ENCODE peak calls at places on chromosome 1, in six cellular contexts. A, F, G, C, I and T are unnamed samples.

GRCh38 chr1:224183591-224184312 is 712 bp downstream of the DEGS1 start:
- DNase-seq in A (peak; percentile 61), I (peak; percentile 74), G (no peak), F (peak; percentile 51), C (no peak), T (peak; percentile 60)

GRCh38 chr1:38733761-38734160 is 125.8 kb downstream of the RRAGC start:
- DNase-seq in F (no peak), I (no peak), C (no peak), A (no peak), G (no peak), T (no peak)

GRCh38 chr1:94299627-94300552 is 62.5 kb upstream of the ARHGAP29 start:
- DNase-seq in A (peak; percentile 49), G (peak; percentile 51), F (peak; percentile 14), I (peak; percentile 66), C (no peak), T (peak; percentile 37)

GRCh38 chr1:72724951-72725863 is 442.9 kb upstream of the NEGR1 start:
- DNase-seq in I (no peak), A (no peak), F (peak; percentile 26), C (peak; percentile 54), G (no peak), T (peak; percentile 83)

GRCh38 chr1:228809621-228810313 is 74.5 kb downstream of the RHOU start:
- DNase-seq in I (no peak), G (peak; percentile 99), F (no peak), C (no peak), A (no peak), T (peak; percentile 55)

GRCh38 chr1:33165209-33165608 is 16.6 kb downstream of the TRIM62 start:
- DNase-seq in A (no peak), F (no peak), G (no peak), I (no peak), C (no peak), T (peak; percentile 93)

GRCh38 chr1:154975409-154976205 is 1.1 kb downstream of the CKS1B start:
- DNase-seq in A (peak; percentile 53), G (peak; percentile 15), F (no peak), C (no peak), I (peak; percentile 90), T (no peak)

GRCh38 chr1:167404161-167404888 is 114.0 kb downstream of the CD247 start:
- DNase-seq in I (no peak), A (no peak), G (no peak), C (no peak), F (no peak), T (no peak)

GRCh38 chr1:225977937-225978748 is 21.0 kb downstream of the SDE2 start:
- DNase-seq in F (no peak), A (no peak), I (no peak), C (no peak), G (no peak), T (no peak)

GRCh38 chr1:160659566-160659965 is 12.7 kb upstream of the SLAMF1 start:
- DNase-seq in C (no peak), I (no peak), A (no peak), G (no peak), F (no peak), T (no peak)
- H2AK5ac ChIP-seq in C (no peak overlapping the region), I (no peak overlapping the region), A (no peak overlapping the region), G (no peak overlapping the region), F (no peak overlapping the region), T (no peak overlapping the region)

GRCh38 chr1:21756393-21757089 is 26.4 kb downstream of the USP48 start:
- DNase-seq in F (no peak), C (no peak), I (no peak), A (no peak), G (no peak), T (no peak)
- H2AFZ ChIP-seq in F (no peak overlapping the region), C (no peak overlapping the region), I (no peak overlapping the region), A (no peak overlapping the region), G (no peak overlapping the region), T (no peak overlapping the region)

GRCh38 chr1:90335566-90335965 is 340.7 kb downstream of the ZNF326 start:
- DNase-seq in A (no peak), I (no peak), F (peak; percentile 29), G (no peak), C (no peak), T (no peak)
- H2AK5ac ChIP-seq in A (no peak overlapping the region), I (no peak overlapping the region), F (no peak overlapping the region), G (no peak overlapping the region), C (no peak overlapping the region), T (no peak overlapping the region)

DNA sequence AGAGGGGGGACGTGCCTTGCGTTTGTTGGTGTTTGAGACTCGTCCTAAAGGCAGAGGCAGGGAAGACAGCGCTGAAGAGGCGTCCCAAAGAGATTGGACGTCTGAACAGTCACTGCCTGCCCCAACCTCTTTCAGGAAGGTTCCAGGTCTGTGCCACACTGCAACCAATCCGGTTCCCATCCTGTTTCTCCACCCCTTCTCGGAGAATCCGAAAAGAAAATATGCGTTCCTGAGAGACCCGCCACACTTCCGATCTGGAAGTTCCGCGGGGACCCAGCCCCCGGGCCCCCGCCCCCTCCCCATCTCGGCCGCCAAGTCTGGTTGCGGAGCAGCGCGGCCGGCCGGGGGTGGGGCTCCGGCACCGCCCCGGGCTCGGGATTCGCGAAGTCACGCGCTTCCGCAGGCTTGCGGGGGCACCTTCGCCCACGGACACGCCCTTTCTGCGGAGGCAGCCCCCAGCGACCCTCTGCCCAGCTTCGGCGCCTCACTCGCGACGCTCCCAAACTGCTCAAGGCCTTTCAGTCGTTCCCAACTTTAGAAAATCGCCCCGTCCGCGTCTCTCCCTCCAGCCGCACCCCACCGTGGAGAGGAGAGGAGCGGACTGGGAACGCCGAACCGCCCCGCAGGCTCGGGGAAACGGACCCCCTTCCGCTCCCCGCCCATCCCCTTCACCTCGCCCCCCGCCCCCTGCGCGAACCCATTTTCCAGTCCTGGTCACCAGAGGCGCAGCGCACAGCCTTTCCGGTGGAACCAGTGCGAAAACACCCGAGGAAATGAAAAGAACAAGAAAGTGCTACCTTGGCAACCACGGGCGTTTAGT is 124.6 kb upstream of the DPYD start:
- DNase-seq in C (no peak), A (peak; percentile 62), F (no peak), I (peak; percentile 37), G (no peak), T (peak; percentile 47)
- H2AFZ ChIP-seq in C (peak overlapping the region; percentile 89), A (peak overlapping the region; percentile 96), F (peak overlapping the region; percentile 93), I (peak overlapping the region; percentile 81), G (peak overlapping the region; percentile 87), T (no peak overlapping the region)

GRCh38 chr1:198155253-198155652 is 1.5 kb upstream of the NEK7 start:
- DNase-seq in A (peak; percentile 71), F (no peak), I (peak; percentile 25), C (no peak), G (peak; percentile 9), T (no peak)
- H2AK5ac ChIP-seq in A (peak overlapping the region; percentile 65), F (no peak overlapping the region), I (no peak overlapping the region), C (no peak overlapping the region), G (peak overlapping the region; percentile 53), T (no peak overlapping the region)

GRCh38 chr1:47584249-47584648 is 146.4 kb downstream of the FOXD2 start:
- DNase-seq in C (no peak), I (no peak), G (no peak), F (no peak), A (no peak), T (peak; percentile 6)
- H2AFZ ChIP-seq in C (no peak overlapping the region), I (no peak overlapping the region), G (no peak overlapping the region), F (no peak overlapping the region), A (no peak overlapping the region), T (no peak overlapping the region)